ENCODE peak calls at places on chromosomes 4 and X, in nine cellular contexts. K is heart right ventricle, H is astrocyte, I is OCI-LY7, Y is mucosa of descending colon, P is fibroblast of pulmonary artery, D is lower lobe of right lung, W is cardiac muscle cell, L is A549. N is an unnamed sample.

GRCh38 chr4:7772708-7773385 is 166.8 kb downstream of the AFAP1 start:
- DNase-seq in D (no peak), W (no peak), H (no peak), I (no peak), L (no peak), P (peak; percentile 31), Y (peak; percentile 86), K (peak; percentile 54), N (no peak)

GRCh38 chr4:43471950-43472349 is 579.4 kb downstream of the GRXCR1 start:
- DNase-seq in D (no peak), P (no peak), Y (no peak), W (no peak), I (no peak), L (no peak), K (no peak), H (no peak), N (no peak)

GRCh38 chr4:184793735-184794355 is 31.9 kb downstream of the ACSL1 start:
- DNase-seq in W (no peak), I (no peak), P (no peak), K (no peak), H (no peak), D (no peak), Y (no peak), L (no peak), N (no peak)

GRCh38 chr4:152209772-152210493 is 326.0 kb downstream of the FBXW7 start:
- DNase-seq in K (no peak), I (no peak), H (peak; percentile 33), P (no peak), Y (no peak), W (no peak), L (no peak), D (no peak), N (no peak)

GRCh38 chrX:132270699-132271098 is 51.5 kb upstream of the RAP2C start:
- DNase-seq in I (no peak), H (peak; percentile 78), K (peak; percentile 43), D (no peak), W (peak; percentile 85), P (peak; percentile 86), L (no peak), Y (no peak), N (no peak)

GRCh38 chr4:2256156-2256731 is 5.7 kb downstream of the MXD4 start:
- DNase-seq in K (peak; percentile 35), P (peak; percentile 26), Y (peak; percentile 56), D (peak; percentile 55), H (no peak), W (no peak), L (no peak), I (no peak), N (peak; percentile 12)

GRCh38 chr4:140300271-140300970 is 73.0 kb upstream of the SCOC start:
- DNase-seq in D (no peak), H (peak; percentile 49), W (peak; percentile 62), P (peak; percentile 68), I (no peak), L (peak; percentile 19), Y (no peak), K (no peak), N (no peak)

GRCh38 chr4:187075514-187075913 is 351.9 kb upstream of the FAT1 start:
- DNase-seq in P (no peak), D (no peak), I (no peak), W (no peak), Y (no peak), L (no peak), K (no peak), H (no peak), N (no peak)

GRCh38 chr4:114998316-114998715 is 115.1 kb downstream of the NDST4 start:
- DNase-seq in Y (no peak), L (no peak), P (no peak), H (peak; percentile 42), I (no peak), D (no peak), W (no peak), K (no peak), N (no peak)

GRCh38 chrX:63503541-63503940 is 152.4 kb upstream of the SPIN4 start:
- DNase-seq in W (peak; percentile 70), P (peak; percentile 54), Y (no peak), H (peak; percentile 33), L (no peak), I (no peak), D (no peak), K (no peak), N (no peak)

GRCh38 chr4:2817701-2818350 is 24.9 kb downstream of the SH3BP2 start:
- DNase-seq in P (no peak), L (no peak), W (peak; percentile 15), I (no peak), D (no peak), H (no peak), Y (peak; percentile 72), K (no peak), N (peak; percentile 56)

GRCh38 chrX:3697701-3698279 is 15.7 kb downstream of the PRKX start:
- DNase-seq in H (peak; percentile 75), Y (no peak), D (no peak), W (peak; percentile 52), I (no peak), K (peak; percentile 25), L (no peak), P (peak; percentile 49), N (no peak)

GRCh38 chrX:151176351-151176750 is at the start of gene GPR50:
- DNase-seq in H (no peak), K (no peak), D (no peak), I (no peak), Y (no peak), P (no peak), L (no peak), W (no peak), N (no peak)

GRCh38 chr4:2247128-2248043 is 5.5 kb upstream of the HAUS3 start:
- DNase-seq in H (no peak), I (no peak), Y (peak; percentile 46), W (no peak), L (no peak), D (peak; percentile 42), P (no peak), K (no peak), N (peak; percentile 17)

GRCh38 chr4:108336076-108336475 is 167.3 kb upstream of the LEF1 start:
- DNase-seq in K (no peak), H (peak; percentile 83), Y (no peak), L (no peak), P (no peak), W (peak; percentile 6), I (no peak), D (no peak), N (no peak)

GRCh38 chr4:94603170-94603747 is 151.5 kb downstream of the PDLIM5 start:
- DNase-seq in W (peak; percentile 95), Y (no peak), K (peak; percentile 52), H (peak; percentile 74), L (no peak), D (no peak), P (peak; percentile 91), I (no peak), N (no peak)

GRCh38 chr4:151631349-151631748 is 129.5 kb downstream of the GATB start:
- DNase-seq in L (no peak), Y (no peak), H (no peak), P (no peak), K (no peak), I (no peak), W (no peak), D (no peak), N (no peak)

GRCh38 chr4:76246025-76246424 is 5.5 kb upstream of the FAM47E start:
- DNase-seq in K (no peak), L (no peak), D (no peak), I (no peak), W (no peak), H (no peak), Y (no peak), P (no peak), N (no peak)
- TF ChIP-seq CTCF in K (no peak), L (no peak), D (no peak), I (no peak), W (no peak), H (no peak), Y (no peak), P (no peak), N (no peak)

DNA sequence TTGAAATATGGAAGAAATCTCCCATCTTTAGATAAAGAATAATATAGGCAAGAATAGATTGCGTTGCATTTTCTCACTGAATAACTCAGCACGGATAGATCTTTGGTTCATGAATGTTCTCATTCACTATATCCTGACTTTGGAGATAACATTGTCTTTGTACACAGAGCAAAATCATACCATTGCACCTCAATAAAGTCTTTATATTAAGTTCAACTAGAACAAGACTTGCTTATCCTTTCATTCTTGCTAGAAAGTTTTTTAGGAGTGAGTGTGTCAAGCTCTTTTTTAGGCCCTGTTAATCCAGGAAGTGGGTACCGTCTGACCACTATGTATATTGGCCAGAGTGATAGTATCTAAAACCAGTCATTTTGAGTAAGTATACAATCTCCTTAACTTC is 658.7 kb downstream of the FSTL5 start:
- DNase-seq in L (no peak), Y (no peak), H (no peak), P (no peak), D (no peak), K (no peak), W (no peak), I (no peak), N (no peak)
- TF ChIP-seq CTCF in L (no peak), Y (no peak), H (no peak), P (no peak), D (no peak), K (no peak), W (no peak), I (no peak), N (no peak)

DNA sequence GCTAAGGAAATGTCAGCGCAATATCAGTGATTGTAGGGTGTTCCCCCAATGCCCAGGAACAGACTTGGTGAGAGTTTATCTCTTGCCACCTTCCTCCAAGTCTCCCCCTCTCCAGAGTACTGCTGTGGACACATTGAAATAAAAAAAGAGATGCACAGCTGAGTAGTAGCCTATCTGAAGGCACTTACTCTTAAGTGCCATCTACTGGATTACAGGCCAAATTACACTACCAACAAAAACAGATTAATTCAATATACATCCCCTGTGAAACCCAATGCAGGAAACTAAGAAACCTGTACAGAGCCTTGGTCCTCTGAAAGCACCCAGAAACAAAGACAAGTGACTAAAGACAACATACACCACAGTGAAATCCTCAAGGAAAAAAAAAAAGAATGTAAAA is 460.3 kb downstream of the ZIC3 start:
- DNase-seq in K (no peak), Y (no peak), L (peak; percentile 0), I (peak; percentile 2), P (no peak), H (no peak), D (no peak), W (no peak), N (no peak)
- TF ChIP-seq CTCF in K (peak; percentile 44), Y (no peak), L (peak; percentile 10), I (peak; percentile 63), P (no peak), H (peak; percentile 27), D (no peak), W (no peak), N (peak; percentile 47)

DNA sequence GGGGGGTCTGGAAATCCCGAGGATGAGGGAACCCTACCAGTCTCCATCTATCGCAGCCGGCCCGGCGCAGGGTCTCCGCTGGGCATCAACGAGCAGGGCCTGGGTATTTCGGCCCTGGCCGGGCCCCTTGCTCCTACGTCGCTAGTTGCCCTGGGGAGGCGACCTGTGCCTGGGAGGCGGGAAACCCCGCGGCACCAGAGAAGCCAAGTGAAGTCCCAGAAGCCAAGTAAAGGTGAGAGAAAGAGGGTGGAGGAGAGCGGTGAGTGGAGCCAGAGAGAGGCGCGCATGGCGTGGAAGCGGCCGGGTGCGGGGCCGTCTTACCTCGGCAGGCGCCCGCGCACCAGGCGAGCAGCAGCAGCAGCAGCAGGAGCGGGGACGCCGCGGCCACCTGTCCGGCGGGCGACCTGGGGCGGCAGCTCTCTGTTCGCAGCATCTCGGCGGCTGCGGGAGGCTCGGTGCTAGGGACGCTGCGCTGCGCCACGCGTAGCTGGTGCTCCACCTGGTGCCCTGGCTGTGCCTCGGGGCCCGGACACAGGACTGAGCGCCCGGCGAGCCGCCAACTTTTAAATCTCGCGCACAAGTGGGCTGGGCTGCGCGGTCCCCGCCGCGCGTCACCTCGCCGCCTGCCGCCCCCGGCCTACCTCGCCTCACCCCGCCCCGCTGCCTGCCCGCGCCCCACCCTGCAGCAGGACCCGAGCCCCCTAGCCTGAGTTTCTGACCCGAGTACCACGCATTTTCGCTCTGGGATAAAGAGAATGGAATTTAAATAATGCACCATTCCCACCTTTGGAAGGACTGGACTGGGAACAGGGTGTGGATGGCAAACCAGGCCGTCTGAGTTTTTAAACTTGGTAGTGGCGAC is at the start of gene NMU:
- DNase-seq in D (peak; percentile 78), H (no peak), L (no peak), Y (peak; percentile 62), W (peak; percentile 8), I (no peak), K (peak; percentile 18), P (peak; percentile 5), N (peak; percentile 65)
- TF ChIP-seq CTCF in D (peak; percentile 18), H (no peak), L (no peak), Y (no peak), W (no peak), I (no peak), K (peak; percentile 28), P (no peak), N (no peak)